ENCODE peak calls at places on chromosomes 3 and 15, in ten cellular contexts. U is GM23248, E is mesenchymal stem cell, W is GM23338, O is cardiac fibroblast, Q is adipocyte, Z is choroid plexus epithelial cell, F is fibroblast of pulmonary artery, H is transverse colon, G is spleen. S is an unnamed sample.
A peak's percentile ranks its signal among the peaks of the same experiment; 100 is the strongest.

GRCh38 chr3:141410408-141410807 is 42.1 kb downstream of the ZBTB38 start:
- DNase-seq in U (peak; percentile 75), E (peak; percentile 79), W (no peak), O (peak; percentile 90), Q (peak; percentile 43), Z (peak; percentile 93), F (peak; percentile 94), H (peak; percentile 46), G (no peak), S (no peak)

GRCh38 chr15:60389261-60390077 is 8.3 kb downstream of the ANXA2 start:
- DNase-seq in U (peak; percentile 45), E (peak; percentile 46), W (no peak), O (no peak), Q (peak; percentile 49), Z (peak; percentile 47), F (no peak), H (no peak), G (no peak), S (no peak)

GRCh38 chr3:155190686-155191085 is 102.8 kb downstream of the STRIT1 start:
- DNase-seq in U (no peak), E (no peak), W (no peak), O (no peak), Q (no peak), Z (no peak), F (no peak), H (no peak), G (no peak), S (no peak)

GRCh38 chr3:114823061-114823460 is 324.0 kb downstream of the ZBTB20 start:
- DNase-seq in U (no peak), E (no peak), W (no peak), O (no peak), Q (no peak), Z (no peak), F (no peak), H (no peak), G (no peak), S (no peak)

GRCh38 chr3:36447063-36447462 is 66.8 kb downstream of the STAC start:
- DNase-seq in U (peak; percentile 28), E (no peak), W (no peak), O (no peak), Q (no peak), Z (no peak), F (no peak), H (no peak), G (no peak), S (no peak)

GRCh38 chr3:142888099-142888483 is 792 bp downstream of the PCOLCE2 start:
- DNase-seq in U (peak; percentile 69), E (peak; percentile 13), W (peak; percentile 77), O (peak; percentile 57), Q (peak; percentile 28), Z (peak; percentile 48), F (peak; percentile 43), H (no peak), G (peak; percentile 76), S (no peak)

GRCh38 chr3:127368186-127369032 is 80.6 kb upstream of the PRR20G start:
- DNase-seq in U (no peak), E (no peak), W (no peak), O (no peak), Q (no peak), Z (no peak), F (no peak), H (no peak), G (peak; percentile 56), S (no peak)

GRCh38 chr3:73229036-73229435 is 167.6 kb downstream of the EBLN2 start:
- DNase-seq in U (peak; percentile 64), E (no peak), W (no peak), O (no peak), Q (no peak), Z (no peak), F (no peak), H (no peak), G (no peak), S (no peak)

GRCh38 chr3:52310861-52311566 is 5.1 kb upstream of the DNAH1 start:
- DNase-seq in U (no peak), E (no peak), W (no peak), O (no peak), Q (peak; percentile 33), Z (peak; percentile 52), F (no peak), H (no peak), G (no peak), S (no peak)

GRCh38 chr3:36969540-36970432 is 23.1 kb downstream of the EPM2AIP1 start:
- DNase-seq in U (peak; percentile 65), E (peak; percentile 82), W (peak; percentile 80), O (peak; percentile 51), Q (no peak), Z (peak; percentile 72), F (peak; percentile 55), H (no peak), G (no peak), S (no peak)

GRCh38 chr15:70632079-70632850 is 131.1 kb downstream of the UACA start:
- DNase-seq in U (peak; percentile 36), E (no peak), W (no peak), O (no peak), Q (no peak), Z (no peak), F (peak; percentile 26), H (no peak), G (no peak), S (no peak)

GRCh38 chr3:14216257-14217048 is 37.8 kb downstream of the LSM3 start:
- DNase-seq in U (no peak), E (no peak), W (peak; percentile 97), O (peak; percentile 26), Q (no peak), Z (peak; percentile 88), F (peak; percentile 86), H (no peak), G (peak; percentile 88), S (no peak)

GRCh38 chr3:136595862-136596697 is 156.1 kb downstream of the STAG1 start:
- DNase-seq in U (no peak), E (peak; percentile 16), W (no peak), O (no peak), Q (no peak), Z (peak; percentile 25), F (no peak), H (no peak), G (no peak), S (no peak)

GRCh38 chr3:177284383-177284881 is 87.2 kb upstream of the TBL1XR1 start:
- DNase-seq in U (peak; percentile 60), E (peak; percentile 75), W (peak; percentile 89), O (peak; percentile 71), Q (peak; percentile 67), Z (peak; percentile 88), F (peak; percentile 54), H (peak; percentile 59), G (no peak), S (no peak)

GRCh38 chr3:4581040-4581439 is 87.9 kb downstream of the ITPR1 start:
- DNase-seq in U (no peak), E (peak; percentile 28), W (no peak), O (peak; percentile 35), Q (no peak), Z (no peak), F (peak; percentile 41), H (no peak), G (no peak), S (no peak)

GRCh38 chr3:12748477-12748876 is 10.6 kb downstream of the TMEM40 start:
- DNase-seq in U (no peak), E (no peak), W (no peak), O (no peak), Q (no peak), Z (no peak), F (no peak), H (no peak), G (no peak), S (no peak)

GRCh38 chr3:39284457-39284881 is 4.6 kb upstream of the CX3CR1 start:
- DNase-seq in U (no peak), E (no peak), W (no peak), O (no peak), Q (no peak), Z (peak; percentile 33), F (no peak), H (no peak), G (no peak), S (no peak)

GRCh38 chr15:86850939-86851338 is 771.3 kb downstream of the AGBL1 start:
- DNase-seq in U (no peak), E (no peak), W (no peak), O (no peak), Q (no peak), Z (no peak), F (no peak), H (no peak), G (no peak), S (no peak)
- H3K4me3 ChIP-seq in U (no peak overlapping the region), E (no peak overlapping the region), W (no peak overlapping the region), O (no peak overlapping the region), Q (no peak overlapping the region), Z (no peak overlapping the region), F (no peak overlapping the region), H (no peak overlapping the region), G (no peak overlapping the region), S (no peak overlapping the region)

DNA sequence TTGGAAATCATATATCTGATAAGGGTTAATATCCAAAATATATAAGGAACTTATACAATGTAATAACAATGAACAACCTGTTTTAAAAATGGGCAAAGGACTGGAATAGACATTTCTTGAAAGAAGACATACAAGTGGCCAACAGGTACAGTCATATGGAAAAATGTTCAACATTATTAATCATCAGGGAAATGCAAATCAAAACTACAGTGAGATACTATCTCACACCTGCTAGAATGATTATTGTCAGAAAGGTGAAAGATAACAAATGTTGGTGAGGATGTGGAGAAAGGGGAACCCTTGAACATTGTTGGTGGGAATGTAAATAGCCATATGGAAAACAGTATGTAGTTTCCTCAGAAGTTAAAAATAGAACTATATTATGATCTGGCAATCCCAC is 20.4 kb downstream of the GOLM2 start:
- DNase-seq in U (no peak), E (no peak), W (no peak), O (no peak), Q (no peak), Z (no peak), F (no peak), H (no peak), G (no peak), S (no peak)
- H3K4me3 ChIP-seq in U (no peak overlapping the region), E (no peak overlapping the region), W (no peak overlapping the region), O (no peak overlapping the region), Q (no peak overlapping the region), Z (no peak overlapping the region), F (no peak overlapping the region), H (no peak overlapping the region), G (no peak overlapping the region), S (no peak overlapping the region)

DNA sequence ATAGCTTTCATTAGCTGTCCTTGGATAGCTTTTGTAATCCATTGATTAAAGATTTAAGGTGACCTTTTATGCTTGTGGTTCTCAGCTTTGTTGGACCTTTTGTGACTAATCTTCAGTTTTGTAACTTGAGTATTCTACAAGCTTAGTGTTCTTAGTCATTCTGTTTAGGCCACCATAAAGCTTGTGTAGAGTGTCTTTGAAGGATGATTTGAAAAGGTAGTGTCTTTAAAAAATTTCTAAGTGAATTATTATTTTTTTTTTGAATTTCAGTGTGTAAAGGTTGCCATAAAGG is 7.5 kb downstream of the MORF4L1 start:
- DNase-seq in U (peak; percentile 72), E (peak; percentile 74), W (no peak), O (no peak), Q (peak; percentile 59), Z (peak; percentile 47), F (no peak), H (no peak), G (no peak), S (no peak)
- H3K4me3 ChIP-seq in U (peak overlapping the region; percentile 11), E (no peak overlapping the region), W (no peak overlapping the region), O (no peak overlapping the region), Q (peak overlapping the region; percentile 100), Z (no peak overlapping the region), F (no peak overlapping the region), H (no peak overlapping the region), G (no peak overlapping the region), S (no peak overlapping the region)

DNA sequence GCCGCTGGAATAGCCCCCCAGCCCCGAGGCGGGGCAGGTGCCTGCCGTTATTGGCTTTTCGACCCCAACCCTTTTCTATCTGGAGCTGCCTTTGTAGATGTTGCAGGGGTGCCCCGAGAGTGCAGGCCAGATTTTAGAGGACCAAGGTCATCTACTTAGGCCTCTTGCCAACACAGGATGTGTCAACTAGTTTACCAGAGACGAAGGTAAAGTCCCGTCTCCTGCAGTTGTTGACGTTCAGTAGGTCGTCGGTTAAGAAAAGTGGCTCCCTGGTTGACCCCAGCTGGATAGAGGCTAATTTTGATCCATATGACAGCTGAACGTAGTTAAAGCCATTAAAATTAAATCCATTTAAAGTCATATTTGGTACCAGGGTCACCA is 622 bp upstream of the UBE3A start:
- DNase-seq in U (peak; percentile 62), E (no peak), W (peak; percentile 27), O (peak; percentile 18), Q (peak; percentile 53), Z (peak; percentile 39), F (peak; percentile 26), H (peak; percentile 49), G (no peak), S (peak; percentile 27)
- H3K4me3 ChIP-seq in U (peak overlapping the region; percentile 96), E (peak overlapping the region; percentile 95), W (peak overlapping the region; percentile 92), O (peak overlapping the region; percentile 68), Q (peak overlapping the region; percentile 90), Z (peak overlapping the region; percentile 91), F (peak overlapping the region; percentile 81), H (peak overlapping the region; percentile 78), G (peak overlapping the region; percentile 52), S (peak overlapping the region; percentile 98)

S was measured in stomach.